ENCODE peak calls at places on chromosomes 6 and 20, in five cellular contexts. R is body of pancreas, P is lower leg skin, J is testis, K is breast epithelium. W is an unnamed sample.

GRCh38 chr6:148147431-148147830 is 195.2 kb upstream of the SASH1 start:
- DNase-seq in P (no peak), K (no peak), J (no peak), R (no peak), W (no peak)

GRCh38 chr6:109381007-109381746 is 1.1 kb downstream of the CD164 start:
- DNase-seq in P (no peak), R (no peak), J (no peak), K (no peak), W (no peak)

GRCh38 chr6:16239090-16239797 is 857 bp downstream of the GMPR start:
- DNase-seq in R (peak; percentile 72), K (no peak), P (peak; percentile 92), J (peak; percentile 82), W (peak; percentile 59)

GRCh38 chr6:128597004-128597403 is 76.6 kb upstream of the PTPRK start:
- DNase-seq in K (no peak), R (no peak), J (no peak), P (no peak), W (no peak)

GRCh38 chr6:14447240-14447639 is 329.7 kb downstream of the CD83 start:
- DNase-seq in P (no peak), J (no peak), R (no peak), K (no peak), W (no peak)

GRCh38 chr6:114319749-114320148 is 23.1 kb downstream of the HS3ST5 start:
- DNase-seq in K (no peak), R (no peak), P (no peak), J (no peak), W (no peak)

GRCh38 chr20:35616465-35617396 is 1.1 kb downstream of the SPAG4 start:
- DNase-seq in P (peak; percentile 97), K (peak; percentile 85), J (peak; percentile 88), R (peak; percentile 95), W (peak; percentile 93)

GRCh38 chr6:159758031-159759001 is 3.5 kb upstream of the ACAT2 start:
- DNase-seq in P (no peak), R (no peak), K (no peak), J (no peak), W (no peak)

GRCh38 chr20:63056236-63057132 is 49.7 kb upstream of the BHLHE23 start:
- DNase-seq in K (no peak), J (no peak), P (peak; percentile 82), R (peak; percentile 42), W (peak; percentile 17)

GRCh38 chr6:116530436-116530835 is 15.0 kb downstream of the TRAPPC3L start:
- DNase-seq in P (no peak), J (no peak), K (no peak), R (no peak), W (no peak)

GRCh38 chr6:68239034-68239433 is 396.0 kb upstream of the ADGRB3 start:
- DNase-seq in R (no peak), K (no peak), P (no peak), J (no peak), W (no peak)

GRCh38 chr6:152195896-152196295 is 388.4 kb downstream of the ESR1 start:
- DNase-seq in J (no peak), K (no peak), R (no peak), P (no peak), W (no peak)

GRCh38 chr6:1315560-1316386 is 3.9 kb downstream of the FOXQ1 start:
- DNase-seq in K (no peak), P (no peak), J (no peak), R (no peak), W (no peak)

GRCh38 chr6:137661601-137662000 is 167.4 kb upstream of the OLIG3 start:
- DNase-seq in K (no peak), J (peak; percentile 34), P (no peak), R (peak; percentile 37), W (peak; percentile 54)

GRCh38 chr20:9478801-9479200 is 35.6 kb upstream of the LAMP5 start:
- DNase-seq in P (no peak), R (no peak), J (no peak), K (no peak), W (no peak)

GRCh38 chr6:168292911-168293310 is 26.7 kb downstream of the DACT2 start:
- DNase-seq in R (no peak), K (no peak), J (no peak), P (peak; percentile 69), W (no peak)

GRCh38 chr6:139764498-139764986 is 390.1 kb upstream of the CITED2 start:
- DNase-seq in P (no peak), R (no peak), J (no peak), K (peak; percentile 45), W (peak; percentile 33)

GRCh38 chr20:40646321-40647212 is 42.5 kb downstream of the MAFB start:
- DNase-seq in R (no peak), J (no peak), K (no peak), P (no peak), W (no peak)

GRCh38 chr6:127582777-127583462 is 5.9 kb downstream of the C6orf58 start:
- DNase-seq in K (no peak), J (no peak), R (no peak), P (no peak), W (no peak)

GRCh38 chr20:58944610-58945009 is 36.4 kb upstream of the NELFCD start:
- DNase-seq in P (no peak), K (no peak), R (peak; percentile 19), J (no peak), W (no peak)

GRCh38 chr6:54053893-54054391 is 57.3 kb upstream of the MLIP start:
- DNase-seq in P (no peak), K (no peak), R (no peak), J (peak; percentile 67), W (no peak)

GRCh38 chr20:34574426-34574825 is 15.9 kb downstream of the MAP1LC3A start:
- DNase-seq in P (peak; percentile 64), R (no peak), K (no peak), J (no peak), W (no peak)

GRCh38 chr6:44548319-44548718 is 160.8 kb downstream of the CDC5L start:
- DNase-seq in P (no peak), K (no peak), J (no peak), R (no peak), W (no peak)

DNA sequence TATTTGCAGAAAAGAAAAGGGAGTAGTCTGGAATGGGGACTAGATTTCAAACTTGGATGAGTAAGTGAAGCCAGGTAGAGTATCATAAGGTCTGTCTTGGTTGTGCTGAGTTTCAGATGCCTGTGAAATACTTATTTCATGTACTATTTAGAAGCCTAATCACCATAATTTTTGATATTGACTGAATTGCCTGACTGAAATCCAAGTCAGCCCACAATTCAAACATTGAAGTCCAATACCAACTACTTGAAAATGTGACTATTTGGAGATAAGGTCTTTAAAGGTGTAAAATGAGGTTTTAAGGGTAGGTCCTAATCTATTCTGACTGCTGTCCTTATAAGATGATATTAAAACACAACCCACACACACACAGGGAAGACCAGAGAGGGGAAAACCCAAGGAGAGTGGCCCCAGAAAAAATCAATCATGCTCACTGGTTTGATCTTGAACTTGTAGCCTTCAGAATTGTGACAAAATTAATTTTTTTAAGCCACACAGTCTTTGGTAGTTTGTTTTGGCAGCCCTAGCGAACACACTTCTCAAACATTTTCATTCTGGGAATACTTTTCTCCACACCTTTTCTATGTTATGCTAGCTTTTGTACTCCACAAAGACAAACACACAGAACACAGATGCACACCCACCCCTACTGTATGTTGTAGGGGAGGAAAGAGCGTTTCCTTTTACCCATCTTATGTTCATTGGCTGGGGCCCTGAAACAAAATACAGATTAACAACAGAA is 126.3 kb downstream of the HFE start:
- DNase-seq in R (no peak), P (no peak), K (no peak), J (no peak), W (no peak)
- TF ChIP-seq POLR2A in R (no peak), P (no peak), K (no peak), J (no peak), W (no peak)

GRCh38 chr6:134169881-134170486 is 117.6 kb upstream of the SLC2A12 start:
- DNase-seq in P (no peak), K (no peak), R (peak; percentile 43), J (peak; percentile 26), W (peak; percentile 45)
- TF ChIP-seq POLR2A in P (no peak), K (no peak), R (no peak), J (no peak), W (no peak)

GRCh38 chr6:42026540-42026939 is 23.8 kb upstream of the TAF8 start:
- DNase-seq in J (no peak), R (no peak), P (no peak), K (no peak), W (no peak)

GRCh38 chr6:42028234-42029061 is 21.9 kb upstream of the TAF8 start:
- DNase-seq in P (no peak), R (no peak), J (peak; percentile 42), K (no peak), W (peak; percentile 72)

GRCh38 chr6:42025066-42025789 is 25.1 kb upstream of the TAF8 start:
- DNase-seq in J (no peak), R (no peak), K (no peak), P (no peak), W (no peak)

GRCh38 chr6:42022755-42023384 is 27.5 kb upstream of the TAF8 start:
- DNase-seq in K (no peak), J (no peak), P (no peak), R (no peak), W (no peak)

GRCh38 chr6:42025790-42026311 is 24.5 kb upstream of the TAF8 start:
- DNase-seq in P (no peak), K (no peak), J (no peak), R (no peak), W (no peak)
- TF ChIP-seq POLR2A in P (no peak), K (no peak), J (no peak), R (no peak), W (no peak)

GRCh38 chr6:41934278-41935189 is 7.1 kb downstream of the CCND3 start:
- DNase-seq in K (no peak), R (no peak), J (no peak), P (no peak), W (no peak)
- TF ChIP-seq POLR2A in K (no peak), R (no peak), J (no peak), P (no peak), W (no peak)

W was measured in adrenal gland.